ENCODE peak calls at places on chromosome 16, in five cellular contexts. B is IMR-90, N is ovary, G is upper lobe of left lung, A is GM12878. X is an unnamed sample.

GRCh38 chr16:60107467-60107866 is 1373.4 kb upstream of the GOT2 start:
- DNase-seq in B (no peak), N (no peak), G (no peak), A (no peak), X (peak; percentile 66)

GRCh38 chr16:47182318-47182717 is 38.6 kb upstream of the NETO2 start:
- DNase-seq in B (no peak), N (no peak), G (no peak), A (no peak), X (no peak)

GRCh38 chr16:9816644-9817043 is 365.6 kb downstream of the GRIN2A start:
- DNase-seq in B (no peak), N (no peak), G (no peak), A (no peak), X (no peak)

GRCh38 chr16:81565633-81566032 is 121.0 kb downstream of the CMIP start:
- DNase-seq in B (no peak), N (no peak), G (no peak), A (no peak), X (no peak)

GRCh38 chr16:87393680-87394055 is 1.5 kb downstream of the MAP1LC3B start:
- DNase-seq in B (no peak), N (no peak), G (no peak), A (no peak), X (no peak)

GRCh38 chr16:82510041-82510440 is 116.7 kb upstream of the CDH13 start:
- DNase-seq in B (no peak), N (no peak), G (no peak), A (no peak), X (no peak)

GRCh38 chr16:86928517-86929148 is 350.3 kb downstream of the FOXL1 start:
- DNase-seq in B (no peak), N (no peak), G (no peak), A (no peak), X (peak; percentile 39)

GRCh38 chr16:72983728-72984350 is 64.1 kb downstream of the ZFHX3 start:
- DNase-seq in B (no peak), N (no peak), G (no peak), A (no peak), X (no peak)

GRCh38 chr16:3023669-3024478 is at the start of the genes HCFC1R1 and THOC6:
- DNase-seq in B (peak; percentile 98), N (peak; percentile 94), G (peak; percentile 97), A (peak; percentile 94), X (peak; percentile 98)

GRCh38 chr16:50252082-50252611 is 14.2 kb upstream of the ADCY7 start:
- DNase-seq in B (no peak), N (no peak), G (no peak), A (no peak), X (no peak)

GRCh38 chr16:55655381-55655708 is 443 bp upstream of the SLC6A2 start:
- DNase-seq in B (no peak), N (no peak), G (no peak), A (no peak), X (no peak)
- TF ChIP-seq POLR2A in B (no peak), N (no peak), G (no peak), A (no peak), X (no peak)

DNA sequence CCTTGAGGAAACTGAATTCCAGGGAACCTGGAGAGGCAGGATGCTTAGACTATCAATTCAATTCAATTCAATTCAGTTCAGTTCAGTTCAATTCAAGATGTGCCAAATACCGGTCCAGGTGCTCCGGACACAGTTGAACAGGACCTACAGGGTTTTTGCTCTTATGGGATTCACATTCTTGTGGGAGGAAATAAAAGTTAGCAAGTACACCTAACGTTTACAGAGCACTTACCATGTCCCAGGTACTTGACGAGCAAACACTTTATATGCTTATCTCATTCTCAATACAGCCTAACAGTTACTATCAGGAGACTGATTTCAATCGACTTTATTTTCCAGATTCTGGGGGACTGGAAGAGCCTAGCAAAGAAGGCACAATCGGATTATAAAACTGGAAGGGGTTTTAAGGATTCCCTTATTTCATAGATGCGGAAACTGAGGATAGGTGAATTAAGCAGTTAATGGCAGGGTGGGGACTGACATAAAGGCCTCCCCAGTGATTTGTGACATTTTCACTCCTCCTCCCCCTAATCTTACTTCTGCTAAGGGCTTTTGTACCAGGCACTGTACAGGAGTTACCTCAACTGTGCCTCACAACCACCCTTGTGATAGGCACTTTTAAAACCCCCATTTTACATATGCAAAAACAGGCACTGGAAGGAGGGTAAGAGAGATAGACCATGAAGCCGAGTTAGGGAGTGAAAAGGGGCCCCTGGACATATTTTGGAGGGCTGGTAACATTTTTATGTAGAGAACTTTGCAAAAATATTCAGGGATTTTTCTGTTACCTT is 666 bp upstream of the GDE1 start:
- DNase-seq in B (no peak), N (no peak), G (no peak), A (no peak), X (no peak)
- TF ChIP-seq CTCF in B (no peak), N (no peak), G (no peak), A (no peak), X (no peak)

GRCh38 chr16:71526111-71526998 is at the start of gene CHST4:
- DNase-seq in B (peak; percentile 57), N (no peak), G (no peak), A (no peak), X (peak; percentile 97)
- TF ChIP-seq POLR2A in B (no peak), N (no peak), G (no peak), A (no peak), X (peak; percentile 32)

DNA sequence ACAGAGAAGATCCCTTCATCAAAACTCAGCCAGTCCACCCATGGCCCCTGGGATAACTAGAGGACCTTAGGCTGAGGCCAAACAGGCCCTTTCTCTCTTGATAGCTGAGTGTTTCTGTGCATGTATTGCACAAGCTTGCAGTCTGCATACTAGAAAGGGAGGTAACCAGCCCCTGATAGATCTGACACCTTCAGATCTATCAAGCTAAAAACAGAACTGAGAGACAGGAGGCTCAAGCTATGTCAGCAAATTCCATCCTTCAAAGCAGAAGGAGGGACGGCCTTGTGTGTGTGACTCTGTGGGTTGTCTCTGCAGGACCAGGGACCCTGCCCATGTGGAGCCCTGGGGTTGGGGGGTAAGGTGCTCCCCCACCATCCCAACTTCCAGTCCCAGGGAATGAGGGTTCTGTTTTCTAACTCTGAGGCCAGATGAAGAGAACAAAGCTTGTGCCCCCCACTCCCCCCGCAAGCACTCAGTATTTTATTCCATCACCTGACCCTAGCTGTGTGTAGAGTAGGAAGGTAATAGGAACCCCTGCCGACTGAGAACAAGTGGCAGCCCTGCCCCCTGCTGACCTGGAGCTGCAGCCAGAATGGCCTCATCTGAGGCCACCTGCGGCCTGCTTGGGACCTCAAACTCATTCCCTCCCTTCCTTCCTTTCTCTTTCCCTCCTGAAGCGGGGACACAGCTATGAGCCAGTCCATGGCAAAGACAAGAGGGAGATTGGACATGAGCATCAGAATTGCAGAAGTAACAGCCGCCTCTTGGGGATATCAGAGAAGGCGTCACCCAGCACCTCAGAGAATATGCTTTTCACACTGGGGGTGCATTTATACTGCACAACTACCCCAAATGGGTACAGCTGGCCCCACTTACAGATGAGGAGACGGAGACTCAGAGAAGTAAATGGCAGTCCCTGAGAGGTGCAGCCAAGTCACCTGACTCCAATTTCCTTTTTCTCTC is 63.7 kb downstream of the SMPD3 start:
- DNase-seq in B (no peak), N (no peak), G (no peak), A (no peak), X (peak; percentile 78)
- TF ChIP-seq CTCF in B (no peak), N (no peak), G (no peak), A (no peak), X (no peak)

GRCh38 chr16:89744813-89745212 is 23.5 kb downstream of the ZNF276 start:
- DNase-seq in B (no peak), N (peak; percentile 72), G (no peak), A (no peak), X (no peak)

GRCh38 chr16:89739383-89739782 is 18.0 kb downstream of the ZNF276 start:
- DNase-seq in B (no peak), N (no peak), G (no peak), A (no peak), X (no peak)

GRCh38 chr16:89746043-89746442 is 24.7 kb downstream of the ZNF276 start:
- DNase-seq in B (no peak), N (no peak), G (no peak), A (no peak), X (no peak)

GRCh38 chr16:89741342-89742014 is 20.1 kb downstream of the ZNF276 start:
- DNase-seq in B (no peak), N (no peak), G (no peak), A (no peak), X (no peak)

GRCh38 chr16:89742948-89743347 is 21.6 kb downstream of the ZNF276 start:
- DNase-seq in B (no peak), N (no peak), G (no peak), A (no peak), X (no peak)
- TF ChIP-seq POLR2A in B (no peak), N (no peak), G (no peak), A (peak; percentile 64), X (no peak)

GRCh38 chr16:85346404-85347212 is 234.3 kb upstream of the CIBAR2 start:
- DNase-seq in B (no peak), N (no peak), G (no peak), A (no peak), X (no peak)

GRCh38 chr16:85348921-85349334 is 236.7 kb upstream of the CIBAR2 start:
- DNase-seq in B (no peak), N (no peak), G (no peak), A (no peak), X (no peak)

GRCh38 chr16:85348065-85348840 is 236.0 kb upstream of the CIBAR2 start:
- DNase-seq in B (no peak), N (no peak), G (no peak), A (no peak), X (no peak)

GRCh38 chr16:85345129-85345639 is 232.9 kb upstream of the CIBAR2 start:
- DNase-seq in B (no peak), N (no peak), G (no peak), A (no peak), X (no peak)

DNA sequence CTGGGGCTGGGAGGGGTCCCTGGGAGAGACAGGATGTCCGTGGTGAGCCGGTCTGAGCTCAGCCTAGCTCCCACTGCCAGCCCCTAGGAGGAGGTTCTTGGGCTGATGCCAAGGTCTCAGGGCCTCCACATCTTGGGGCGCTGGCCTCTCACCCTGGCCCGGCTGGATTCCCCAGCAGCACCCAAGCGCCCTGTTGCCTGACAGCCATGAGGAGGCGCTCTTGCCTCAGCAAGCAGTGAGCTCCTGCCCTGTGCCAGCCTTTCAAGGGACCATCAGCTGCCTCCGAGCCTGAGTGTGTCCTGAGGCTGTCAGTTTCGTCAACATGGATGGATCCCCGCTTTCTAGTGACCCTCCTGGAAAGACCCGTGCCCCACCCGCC is 234.9 kb upstream of the CIBAR2 start:
- DNase-seq in B (no peak), N (no peak), G (no peak), A (no peak), X (peak; percentile 81)
- TF ChIP-seq CTCF in B (peak; percentile 42), N (no peak), G (peak; percentile 63), A (peak; percentile 24), X (peak; percentile 89)